ENCODE peak calls at places on chromosomes 13 and 19, in seven cellular contexts. A, C, I, O, J, X and E are unnamed samples.

GRCh38 chr13:39766464-39767167 is 111.2 kb downstream of the COG6 start:
- DNase-seq in A (no peak), C (no peak), I (no peak), O (no peak), J (no peak), X (no peak), E (no peak)

GRCh38 chr13:91346848-91347211 is 657 bp upstream of the MIR17HG start:
- DNase-seq in A (peak; percentile 17), C (no peak), I (no peak), O (peak; percentile 40), J (no peak), X (no peak), E (peak; percentile 76)

GRCh38 chr13:85266331-85266730 is 532.9 kb downstream of the SLITRK6 start:
- DNase-seq in A (no peak), C (no peak), I (no peak), O (no peak), J (no peak), X (no peak), E (no peak)

GRCh38 chr13:34748078-34748477 is 194.0 kb upstream of the NBEA start:
- DNase-seq in A (no peak), C (peak; percentile 4), I (no peak), O (peak; percentile 13), J (no peak), X (no peak), E (no peak)

GRCh38 chr13:112592181-112592580 is 4.2 kb upstream of the TUBGCP3 start:
- DNase-seq in A (no peak), C (no peak), I (no peak), O (peak; percentile 52), J (no peak), X (no peak), E (no peak)

GRCh38 chr13:106610511-106610910 is 42.6 kb upstream of the ARGLU1 start:
- DNase-seq in A (no peak), C (no peak), I (no peak), O (no peak), J (no peak), X (peak; percentile 37), E (no peak)

GRCh38 chr13:112896736-112897602 is 72.0 kb upstream of the MCF2L start:
- DNase-seq in A (peak; percentile 8), C (no peak), I (no peak), O (no peak), J (no peak), X (no peak), E (no peak)

GRCh38 chr13:100394005-100394695 is 194.4 kb downstream of the GGACT start:
- DNase-seq in A (no peak), C (peak; percentile 80), I (no peak), O (no peak), J (peak; percentile 81), X (no peak), E (peak; percentile 38)

GRCh38 chr19:33681081-33681680 is 59.4 kb downstream of the CHST8 start:
- DNase-seq in A (no peak), C (no peak), I (peak; percentile 57), O (no peak), J (no peak), X (no peak), E (no peak)

DNA sequence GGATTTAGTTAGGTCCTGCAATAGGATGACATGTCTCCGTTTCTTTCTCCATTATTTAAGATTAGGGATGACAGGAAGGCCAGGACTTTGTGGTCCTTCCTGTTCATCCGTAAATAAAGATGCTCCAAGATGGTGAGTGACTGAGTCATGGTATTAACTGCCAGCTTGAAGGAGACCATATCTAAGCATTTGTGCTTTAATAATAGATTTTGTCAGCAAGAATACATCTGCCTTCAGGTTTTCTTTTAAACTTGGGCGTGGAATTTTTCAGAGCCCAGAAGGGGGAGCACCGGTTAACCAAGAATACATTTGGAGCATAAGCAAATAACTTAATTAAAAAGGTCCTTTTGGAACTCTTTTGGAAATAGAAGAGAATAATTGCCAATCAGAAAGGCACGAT is 68.2 kb downstream of the ARHGAP35 start:
- DNase-seq in A (no peak), C (no peak), I (no peak), O (no peak), J (no peak), X (no peak), E (no peak)
- TF ChIP-seq CTCF in A (no peak), C (peak; percentile 21), I (no peak), O (no peak), J (no peak), X (no peak), E (no peak)

GRCh38 chr19:47095707-47096704 is 17.6 kb downstream of the ZC3H4 start:
- DNase-seq in A (no peak), C (peak; percentile 46), I (peak; percentile 94), O (peak; percentile 96), J (no peak), X (peak; percentile 81), E (peak; percentile 14)
- TF ChIP-seq CTCF in A (no peak), C (no peak), I (no peak), O (no peak), J (no peak), X (no peak), E (no peak)

GRCh38 chr19:45922281-45922680 is 7.7 kb upstream of the NANOS2 start:
- DNase-seq in A (peak; percentile 61), C (no peak), I (no peak), O (no peak), J (no peak), X (no peak), E (peak; percentile 27)
- TF ChIP-seq CTCF in A (peak; percentile 38), C (peak; percentile 16), I (no peak), O (no peak), J (peak; percentile 26), X (no peak), E (no peak)

DNA sequence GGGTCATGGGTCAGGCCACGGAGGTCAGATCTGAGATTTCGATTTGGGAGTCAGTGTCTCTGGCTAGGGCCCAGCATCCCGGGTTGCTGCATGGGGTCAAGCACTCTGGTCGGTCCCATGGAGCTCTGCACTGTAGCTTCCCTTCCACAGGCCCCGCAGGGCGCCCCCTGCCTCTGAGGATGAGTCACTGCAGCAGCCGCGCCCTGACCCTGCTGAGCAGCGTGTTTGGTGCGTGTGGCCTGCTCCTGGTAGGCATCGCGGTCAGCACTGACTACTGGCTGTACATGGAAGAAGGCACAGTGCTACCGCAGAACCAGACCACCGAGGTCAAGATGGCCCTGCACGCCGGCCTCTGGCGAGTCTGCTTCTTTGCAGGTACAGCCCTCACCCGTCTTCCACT is 3.6 kb downstream of the CACNG7 start:
- DNase-seq in A (peak; percentile 88), C (no peak), I (no peak), O (no peak), J (no peak), X (no peak), E (peak; percentile 26)
- TF ChIP-seq CTCF in A (peak; percentile 92), C (no peak), I (peak; percentile 7), O (no peak), J (peak; percentile 37), X (no peak), E (peak; percentile 48)

GRCh38 chr19:58499021-58499927 is 12.5 kb downstream of the SLC27A5 start:
- DNase-seq in A (peak; percentile 100), C (peak; percentile 94), I (peak; percentile 100), O (peak; percentile 99), J (peak; percentile 97), X (peak; percentile 99), E (peak; percentile 100)
- TF ChIP-seq CTCF in A (no peak), C (peak; percentile 47), I (peak; percentile 30), O (peak; percentile 12), J (peak; percentile 10), X (no peak), E (no peak)

DNA sequence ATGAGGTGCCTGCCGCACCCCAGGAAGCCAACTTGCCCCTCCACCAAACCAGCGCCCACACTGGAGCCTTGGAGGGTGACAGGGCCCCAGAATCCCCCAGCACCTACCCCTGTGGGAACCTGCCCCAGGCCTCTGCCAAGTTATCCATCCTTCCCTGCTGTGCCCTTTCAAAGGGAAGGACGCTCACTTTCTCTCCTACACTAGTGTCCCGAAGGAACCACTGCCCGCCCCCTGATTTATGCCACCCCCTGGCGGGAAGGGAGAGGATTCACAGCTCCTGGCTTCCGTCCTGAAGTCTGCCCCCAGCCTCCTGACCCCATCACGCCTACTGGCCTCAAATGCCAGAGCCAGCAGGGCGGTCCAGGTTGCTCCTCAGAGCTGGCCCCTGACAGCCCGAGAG is 1.4 kb downstream of the EVI5L start:
- DNase-seq in A (peak; percentile 65), C (no peak), I (no peak), O (peak; percentile 25), J (no peak), X (peak; percentile 48), E (no peak)
- TF ChIP-seq CTCF in A (no peak), C (peak; percentile 58), I (peak; percentile 8), O (no peak), J (peak; percentile 30), X (no peak), E (no peak)

GRCh38 chr19:19028526-19028925 is 4.8 kb downstream of the SUGP2 start:
- DNase-seq in A (no peak), C (no peak), I (no peak), O (no peak), J (no peak), X (no peak), E (no peak)

GRCh38 chr19:19033176-19033425 is 216 bp downstream of the SUGP2 start:
- DNase-seq in A (no peak), C (no peak), I (no peak), O (no peak), J (no peak), X (no peak), E (no peak)

GRCh38 chr19:19032420-19033175 is 719 bp downstream of the SUGP2 start:
- DNase-seq in A (peak; percentile 95), C (peak; percentile 75), I (peak; percentile 87), O (peak; percentile 65), J (peak; percentile 77), X (peak; percentile 80), E (peak; percentile 97)

GRCh38 chr19:19034204-19034624 is 811 bp downstream of the ARMC6 start:
- DNase-seq in A (peak; percentile 66), C (no peak), I (peak; percentile 80), O (peak; percentile 78), J (peak; percentile 46), X (peak; percentile 91), E (peak; percentile 86)

DNA sequence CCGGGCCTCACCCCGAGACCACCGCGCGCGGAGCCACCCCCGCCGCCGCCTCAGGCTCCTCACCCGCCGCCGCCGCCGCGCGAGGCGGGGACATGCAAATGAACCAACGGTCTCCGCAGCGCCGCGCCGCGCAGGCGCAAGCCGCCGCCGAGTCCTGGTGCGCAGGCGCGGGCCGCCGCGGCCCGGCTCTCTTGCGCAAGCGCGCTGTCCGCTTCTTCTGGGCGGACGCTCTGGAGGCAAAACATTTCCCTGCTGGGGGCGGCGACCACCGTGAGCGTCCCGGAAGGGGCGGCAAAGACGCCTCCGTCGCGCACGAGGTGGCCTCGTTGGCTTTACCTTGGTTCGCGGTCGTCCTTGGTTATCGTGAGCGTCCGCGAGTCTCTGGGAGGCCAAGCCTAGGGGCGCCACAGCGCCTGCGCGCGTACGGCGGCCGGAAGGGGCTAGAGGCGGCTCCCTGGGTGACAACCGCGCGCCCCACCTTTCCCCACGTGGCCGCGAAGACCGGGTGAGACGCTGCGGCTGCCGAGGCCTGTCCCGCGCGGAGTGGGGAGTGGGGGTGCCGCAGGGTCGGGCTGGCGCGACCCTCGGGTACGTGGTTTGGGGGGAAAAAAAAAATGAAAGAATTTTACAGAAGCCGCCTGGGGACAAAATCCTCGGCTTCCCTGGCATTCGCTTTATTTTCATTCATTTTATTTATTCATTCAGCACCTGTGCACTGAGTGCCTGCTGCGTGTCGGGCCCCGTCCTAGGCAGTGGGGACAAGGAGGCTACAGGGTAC is at the start of the genes ARMC6 and SUGP2:
- DNase-seq in A (peak; percentile 85), C (no peak), I (peak; percentile 94), O (peak; percentile 89), J (peak; percentile 66), X (peak; percentile 97), E (peak; percentile 91)
- TF ChIP-seq CTCF in A (no peak), C (no peak), I (peak; percentile 14), O (peak; percentile 24), J (no peak), X (no peak), E (no peak)